ENCODE peak calls at places on chromosome 12, in eight cellular contexts. X, W, K, U, N, O, L and P are unnamed samples.
A peak's percentile ranks its signal among the peaks of the same experiment; 100 is the strongest.

GRCh38 chr12:2163172-2163927 is 110.6 kb downstream of the CACNA1C start:
- DNase-seq in X (peak; percentile 92), W (no peak), K (no peak), U (no peak), N (peak; percentile 59), O (peak; percentile 44), L (peak; percentile 55), P (no peak)

GRCh38 chr12:95548056-95548538 is 3.2 kb downstream of the USP44 start:
- DNase-seq in X (peak; percentile 34), W (peak; percentile 84), K (no peak), U (peak; percentile 28), N (no peak), O (peak; percentile 24), L (peak; percentile 54), P (no peak)

GRCh38 chr12:9132008-9132535 is 16.4 kb upstream of the A2M start:
- DNase-seq in X (no peak), W (no peak), K (no peak), U (no peak), N (no peak), O (peak; percentile 52), L (no peak), P (no peak)

GRCh38 chr12:62158013-62158412 is 102.2 kb upstream of the USP15 start:
- DNase-seq in X (no peak), W (no peak), K (no peak), U (no peak), N (no peak), O (no peak), L (no peak), P (no peak)

GRCh38 chr12:75526655-75527511 is 15.5 kb upstream of the KRR1 start:
- DNase-seq in X (no peak), W (peak; percentile 55), K (peak; percentile 56), U (no peak), N (no peak), O (peak; percentile 57), L (no peak), P (no peak)

GRCh38 chr12:119938049-119938667 is 50.9 kb upstream of the BICDL1 start:
- DNase-seq in X (peak; percentile 65), W (peak; percentile 75), K (peak; percentile 51), U (peak; percentile 75), N (peak; percentile 32), O (peak; percentile 74), L (peak; percentile 48), P (peak; percentile 17)

GRCh38 chr12:109760930-109761630 is 47.5 kb downstream of the FAM222A start:
- DNase-seq in X (no peak), W (no peak), K (no peak), U (no peak), N (no peak), O (no peak), L (peak; percentile 8), P (no peak)

GRCh38 chr12:12159988-12160387 is 89.2 kb downstream of the BCL2L14 start:
- DNase-seq in X (no peak), W (no peak), K (no peak), U (no peak), N (no peak), O (no peak), L (no peak), P (no peak)

GRCh38 chr12:67645126-67645525 is 3.4 kb upstream of the DYRK2 start:
- DNase-seq in X (no peak), W (no peak), K (no peak), U (no peak), N (no peak), O (no peak), L (no peak), P (no peak)

GRCh38 chr12:105462841-105463240 is 132.3 kb downstream of the C12orf75 start:
- DNase-seq in X (no peak), W (no peak), K (no peak), U (no peak), N (no peak), O (no peak), L (no peak), P (no peak)

GRCh38 chr12:108508243-108508642 is 6.8 kb upstream of the FICD start:
- DNase-seq in X (no peak), W (no peak), K (no peak), U (no peak), N (no peak), O (no peak), L (no peak), P (no peak)

GRCh38 chr12:109618091-109618490 is 44.5 kb downstream of the MVK start:
- DNase-seq in X (no peak), W (no peak), K (no peak), U (no peak), N (no peak), O (no peak), L (no peak), P (no peak)

GRCh38 chr12:98758331-98758730 is 113.2 kb downstream of the APAF1 start:
- DNase-seq in X (no peak), W (no peak), K (no peak), U (no peak), N (no peak), O (no peak), L (no peak), P (no peak)

GRCh38 chr12:42129595-42130204 is 15.0 kb downstream of the GXYLT1 start:
- DNase-seq in X (peak; percentile 13), W (peak; percentile 66), K (peak; percentile 56), U (no peak), N (peak; percentile 40), O (peak; percentile 68), L (peak; percentile 51), P (peak; percentile 82)

GRCh38 chr12:132484891-132485441 is 5.0 kb upstream of the FBRSL1 start:
- DNase-seq in X (no peak), W (no peak), K (no peak), U (no peak), N (no peak), O (no peak), L (no peak), P (no peak)

GRCh38 chr12:50718760-50719159 is 45.1 kb upstream of the ATF1 start:
- DNase-seq in X (no peak), W (no peak), K (no peak), U (no peak), N (no peak), O (no peak), L (no peak), P (no peak)
- H3K4me3 ChIP-seq in X (no peak overlapping the region), W (no peak overlapping the region), K (no peak overlapping the region), U (no peak overlapping the region), N (no peak overlapping the region), O (no peak overlapping the region), L (no peak overlapping the region), P (no peak overlapping the region)

GRCh38 chr12:112812598-112813406 is 21.3 kb downstream of the RPH3A start:
- DNase-seq in X (no peak), W (no peak), K (no peak), U (no peak), N (no peak), O (no peak), L (no peak), P (peak; percentile 46)

GRCh38 chr12:112820796-112821195 is 29.2 kb downstream of the RPH3A start:
- DNase-seq in X (no peak), W (no peak), K (no peak), U (no peak), N (no peak), O (no peak), L (no peak), P (no peak)

GRCh38 chr12:112813836-112814235 is 22.3 kb downstream of the RPH3A start:
- DNase-seq in X (no peak), W (no peak), K (no peak), U (no peak), N (no peak), O (no peak), L (no peak), P (no peak)

GRCh38 chr12:112810235-112810917 is 18.8 kb downstream of the RPH3A start:
- DNase-seq in X (no peak), W (no peak), K (no peak), U (no peak), N (no peak), O (no peak), L (no peak), P (no peak)

DNA sequence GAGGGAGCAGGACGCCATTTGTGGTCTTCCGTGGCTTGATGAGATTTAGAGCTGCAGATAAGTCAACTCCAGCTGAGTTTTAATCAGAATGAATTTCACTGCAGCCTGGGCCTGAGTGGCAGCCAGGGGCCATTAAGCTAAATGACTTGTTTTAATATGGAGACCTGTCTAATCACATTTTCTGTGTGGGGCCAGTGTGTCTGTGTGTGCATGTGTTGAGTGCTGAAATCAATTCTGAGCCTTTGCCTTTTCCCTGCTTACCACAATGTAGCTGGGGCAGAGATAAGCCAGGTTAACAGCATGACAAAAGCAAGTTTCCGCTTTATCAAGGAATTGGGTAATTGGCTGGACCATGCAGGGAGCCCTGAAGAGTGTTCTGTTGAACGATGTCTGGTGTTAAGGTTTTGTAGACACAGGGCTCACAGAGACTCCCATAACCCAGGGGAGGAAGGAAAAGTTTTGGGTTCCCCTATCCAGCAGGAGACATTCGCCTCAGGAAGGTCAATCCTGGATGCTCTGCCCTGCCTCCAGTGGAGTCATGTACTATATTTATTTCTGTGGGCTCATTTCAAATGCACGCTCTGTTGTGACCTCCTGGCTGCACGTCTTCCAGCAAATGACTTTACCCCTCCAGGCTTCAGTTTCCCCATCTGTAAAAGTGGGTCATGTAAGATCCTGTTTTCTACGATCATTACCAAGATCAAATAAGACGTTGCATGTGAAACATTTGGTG is 24.2 kb downstream of the RPH3A start:
- DNase-seq in X (no peak), W (no peak), K (no peak), U (no peak), N (no peak), O (no peak), L (no peak), P (no peak)
- TF ChIP-seq CTCF in X (no peak), W (no peak), K (no peak), U (no peak), N (no peak), O (no peak), L (no peak), P (no peak)

DNA sequence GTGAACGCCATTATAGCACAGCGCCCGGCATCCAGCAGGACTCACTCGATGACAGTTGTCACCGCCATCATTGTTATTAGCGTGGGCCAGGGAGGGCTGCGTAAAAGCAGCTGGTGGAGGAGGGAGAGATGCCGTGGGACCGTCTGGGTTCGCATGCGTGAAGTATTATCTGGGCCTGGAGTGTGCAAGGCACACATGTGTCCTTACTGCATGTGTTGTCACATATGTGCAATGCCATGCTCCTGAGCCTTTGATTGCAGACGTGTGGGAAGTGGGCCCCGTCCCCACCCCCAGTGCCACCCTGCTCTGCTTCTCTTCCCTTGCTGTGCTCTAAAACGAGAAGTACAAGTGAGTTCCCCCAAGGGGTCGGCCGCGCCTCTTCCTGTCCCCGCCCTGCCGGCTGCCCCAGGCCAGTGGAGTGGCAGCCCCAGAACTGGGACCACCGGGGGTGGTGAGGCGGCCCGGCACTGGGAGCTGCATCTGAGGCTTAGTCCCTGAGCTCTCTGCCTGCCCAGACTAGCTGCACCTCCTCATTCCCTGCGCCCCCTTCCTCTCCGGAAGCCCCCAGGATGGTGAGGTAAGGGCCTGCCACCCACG is at the start of gene PTPN6:
- DNase-seq in X (peak; percentile 74), W (no peak), K (no peak), U (peak; percentile 76), N (no peak), O (no peak), L (no peak), P (no peak)
- H3K4me3 ChIP-seq in X (peak within 1 kb of the TSS; percentile 28), W (no peak within 1 kb of the TSS), K (no peak within 1 kb of the TSS), U (peak within 1 kb of the TSS; percentile 95), N (peak within 1 kb of the TSS; percentile 12), O (no peak within 1 kb of the TSS), L (no peak within 1 kb of the TSS), P (no peak within 1 kb of the TSS)

DNA sequence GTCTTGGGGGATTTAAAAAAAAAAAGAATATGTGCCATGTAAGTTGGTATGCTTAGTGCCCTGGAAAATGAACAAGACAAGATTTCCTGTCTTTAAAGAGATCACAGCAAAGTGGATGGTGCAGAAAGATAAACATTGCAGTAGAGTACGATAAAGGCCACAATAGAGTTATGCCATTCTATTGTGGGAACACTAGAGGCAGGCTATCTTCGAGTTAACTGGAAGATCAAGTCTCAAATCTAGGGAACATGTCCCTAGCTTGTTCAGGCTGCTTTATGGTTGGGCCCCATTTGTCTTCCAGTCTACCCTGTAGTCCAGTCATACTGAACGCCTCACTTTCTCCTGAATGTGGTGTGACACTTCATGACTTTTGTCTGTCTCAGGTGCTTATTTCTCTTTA is 18.7 kb upstream of the CCT2 start:
- DNase-seq in X (no peak), W (no peak), K (no peak), U (no peak), N (no peak), O (no peak), L (no peak), P (no peak)
- TF ChIP-seq CTCF in X (no peak), W (peak; percentile 22), K (peak; percentile 8), U (no peak), N (no peak), O (no peak), L (no peak), P (no peak)